ENCODE peak calls at places on chromosomes 5 and 9, in six cellular contexts. D is PC-9, S is stomach, Q is ascending aorta, I is DND-41, P is adrenal gland. K is an unnamed sample.

GRCh38 chr9:130186051-130186450 is 13.8 kb downstream of the NCS1 start:
- DNase-seq in Q (no peak), S (no peak), D (no peak), I (no peak), P (no peak), K (no peak)

GRCh38 chr5:129271309-129271708 is 176.8 kb downstream of the ISOC1 start:
- DNase-seq in D (no peak), S (no peak), P (no peak), I (no peak), Q (no peak), K (peak; percentile 2)

GRCh38 chr9:9574080-9574479 is 1038.7 kb downstream of the PTPRD start:
- DNase-seq in D (no peak), I (no peak), Q (no peak), P (no peak), S (no peak), K (no peak)

GRCh38 chr9:85960688-85961093 is 19.7 kb downstream of the NAA35 start:
- DNase-seq in S (no peak), Q (no peak), I (no peak), P (no peak), D (no peak), K (no peak)

GRCh38 chr5:72817076-72817476 is 615 bp downstream of the TNPO1 start:
- DNase-seq in P (peak; percentile 55), I (peak; percentile 13), D (no peak), S (peak; percentile 56), Q (no peak), K (peak; percentile 55)

GRCh38 chr9:91589101-91589553 is 165.5 kb upstream of the NFIL3 start:
- DNase-seq in Q (no peak), S (no peak), I (no peak), P (peak; percentile 45), D (no peak), K (peak; percentile 5)

GRCh38 chr9:14585730-14586473 is 107.3 kb downstream of the ZDHHC21 start:
- DNase-seq in P (no peak), I (peak; percentile 50), D (no peak), S (no peak), Q (no peak), K (peak; percentile 76)

GRCh38 chr9:8205580-8205979 is 406.0 kb upstream of the DMAC1 start:
- DNase-seq in Q (no peak), P (no peak), D (no peak), S (no peak), I (no peak), K (no peak)

GRCh38 chr9:89182369-89182768 is 3.8 kb upstream of the SHC3 start:
- DNase-seq in S (no peak), I (no peak), Q (no peak), P (no peak), D (no peak), K (no peak)

GRCh38 chr9:109121218-109121796 is 1.6 kb upstream of the TMEM245 start:
- DNase-seq in Q (no peak), I (no peak), D (no peak), S (no peak), P (no peak), K (no peak)

GRCh38 chr5:115553082-115553481 is 8.5 kb upstream of the FEM1C start:
- DNase-seq in D (no peak), Q (no peak), S (no peak), I (no peak), P (no peak), K (no peak)

GRCh38 chr5:79990205-79990597 is 861 bp downstream of the MTX3 start:
- DNase-seq in I (no peak), S (no peak), P (no peak), D (no peak), Q (no peak), K (peak; percentile 44)

GRCh38 chr9:104108315-104108714 is 14.2 kb downstream of the SMC2 start:
- DNase-seq in Q (no peak), P (no peak), D (no peak), I (no peak), S (no peak), K (no peak)

GRCh38 chr5:134133213-134133994 is 18.9 kb downstream of the TCF7 start:
- DNase-seq in Q (no peak), S (no peak), P (no peak), I (no peak), D (no peak), K (no peak)

GRCh38 chr9:19127881-19128719 is 808 bp upstream of the PLIN2 start:
- DNase-seq in S (peak; percentile 27), Q (no peak), I (peak; percentile 54), D (no peak), P (peak; percentile 46), K (no peak)

GRCh38 chr9:91677822-91678221 is 254.2 kb upstream of the NFIL3 start:
- DNase-seq in Q (no peak), S (no peak), P (no peak), D (no peak), I (no peak), K (no peak)

GRCh38 chr5:144267961-144268513 is 97.4 kb downstream of the KCTD16 start:
- DNase-seq in D (no peak), I (no peak), S (no peak), P (no peak), Q (no peak), K (no peak)

GRCh38 chr5:128973244-128973643 is 8.0 kb downstream of the SLC27A6 start:
- DNase-seq in Q (no peak), S (no peak), P (no peak), D (no peak), I (no peak), K (no peak)

GRCh38 chr5:77871946-77872345 is 95.8 kb upstream of the TBCA start:
- DNase-seq in I (no peak), Q (no peak), S (no peak), P (no peak), D (no peak), K (no peak)

GRCh38 chr5:73709536-73710129 is 83.6 kb downstream of the ARHGEF28 start:
- DNase-seq in Q (no peak), D (peak; percentile 70), S (no peak), I (no peak), P (no peak), K (no peak)

GRCh38 chr5:96733771-96734498 is 71.8 kb downstream of the CAST start:
- DNase-seq in D (peak; percentile 98), I (no peak), P (no peak), Q (no peak), S (no peak), K (no peak)

GRCh38 chr5:178293400-178293799 is 60.8 kb upstream of the PHYKPL start:
- DNase-seq in Q (no peak), D (no peak), P (no peak), I (no peak), S (no peak), K (no peak)

GRCh38 chr5:64612349-64612961 is 77.8 kb upstream of the SHISAL2B start:
- DNase-seq in D (no peak), Q (no peak), I (peak; percentile 30), S (peak; percentile 27), P (peak; percentile 56), K (peak; percentile 8)

GRCh38 chr5:82150562-82150961 is 127.6 kb downstream of the RPS23 start:
- DNase-seq in Q (no peak), I (no peak), S (no peak), P (no peak), D (no peak), K (no peak)

GRCh38 chr5:35963381-35963843 is 25.0 kb upstream of the CAPSL start:
- DNase-seq in D (no peak), S (no peak), I (peak; percentile 51), P (no peak), Q (no peak), K (no peak)

GRCh38 chr5:138353550-138353893 is 1.0 kb downstream of the KDM3B start:
- DNase-seq in Q (no peak), S (no peak), P (no peak), D (no peak), I (no peak), K (no peak)

GRCh38 chr5:138354387-138354786 is 1.9 kb downstream of the KDM3B start:
- DNase-seq in Q (no peak), D (no peak), I (no peak), S (no peak), P (no peak), K (no peak)

GRCh38 chr5:138352071-138352721 is at the start of gene KDM3B:
- DNase-seq in I (peak; percentile 91), Q (peak; percentile 60), D (peak; percentile 68), P (peak; percentile 74), S (peak; percentile 89), K (peak; percentile 59)

GRCh38 chr5:138351517-138351916 is 968 bp upstream of the KDM3B start:
- DNase-seq in S (no peak), P (no peak), Q (no peak), I (no peak), D (no peak), K (no peak)

GRCh38 chr5:138352722-138353549 is 451 bp downstream of the KDM3B start:
- DNase-seq in D (peak; percentile 58), I (peak; percentile 70), Q (no peak), P (peak; percentile 57), S (peak; percentile 78), K (no peak)
- TF ChIP-seq CTCF in D (peak; percentile 47), I (peak; percentile 55), Q (peak; percentile 45), P (peak; percentile 30), S (no peak), K (peak; percentile 36)

GRCh38 chr5:5886353-5886752 is 463.9 kb downstream of the ICE1 start:
- DNase-seq in S (no peak), D (no peak), I (no peak), Q (no peak), P (no peak), K (no peak)
- H3K4me3 ChIP-seq in S (no peak overlapping the region), D (no peak overlapping the region), I (no peak overlapping the region), Q (no peak overlapping the region), P (no peak overlapping the region), K (no peak overlapping the region)

GRCh38 chr5:173829826-173830225 is 58.3 kb upstream of the CPEB4 start:
- DNase-seq in Q (no peak), S (no peak), P (peak; percentile 67), I (no peak), D (peak; percentile 64), K (no peak)

GRCh38 chr5:173828952-173829351 is 59.2 kb upstream of the CPEB4 start:
- DNase-seq in D (no peak), P (no peak), S (no peak), I (no peak), Q (no peak), K (no peak)

GRCh38 chr5:173832386-173832785 is 55.8 kb upstream of the CPEB4 start:
- DNase-seq in S (no peak), P (no peak), D (no peak), Q (no peak), I (no peak), K (peak; percentile 54)

GRCh38 chr5:173831196-173831914 is 56.8 kb upstream of the CPEB4 start:
- DNase-seq in I (no peak), Q (no peak), P (no peak), S (no peak), D (no peak), K (no peak)

DNA sequence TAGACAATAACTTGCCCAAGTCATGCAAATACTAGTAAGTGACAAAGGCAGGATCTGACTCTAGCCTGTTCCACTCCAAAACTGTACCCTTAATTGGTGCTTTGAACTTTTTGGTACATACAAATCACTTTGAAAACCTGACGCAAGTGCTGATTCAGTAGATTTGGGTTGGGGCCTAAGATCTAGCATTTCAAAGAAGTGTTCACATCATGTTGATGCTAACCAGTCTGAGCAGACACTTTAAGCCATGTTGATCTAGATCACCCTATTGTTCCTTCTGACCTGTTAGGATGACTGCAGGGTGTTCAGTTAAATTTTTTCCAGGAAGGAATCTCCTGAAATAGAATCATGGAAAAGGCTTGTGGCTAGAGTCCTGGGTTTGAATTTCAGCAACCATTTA is 57.7 kb upstream of the CPEB4 start:
- DNase-seq in D (no peak), S (no peak), Q (no peak), P (no peak), I (no peak), K (no peak)
- TF ChIP-seq CTCF in D (no peak), S (no peak), Q (no peak), P (no peak), I (no peak), K (no peak)

GRCh38 chr5:759111-759741 is 25.3 kb downstream of the ZDHHC11B start:
- DNase-seq in P (no peak), S (peak; percentile 90), I (peak; percentile 20), D (peak; percentile 85), Q (no peak), K (no peak)
- H3K4me3 ChIP-seq in P (no peak overlapping the region), S (no peak overlapping the region), I (no peak overlapping the region), D (no peak overlapping the region), Q (peak overlapping the region; percentile 3), K (no peak overlapping the region)